ENCODE peak calls at places on chromosomes 12 and 14, in four cellular contexts. G is K562, R is HepG2, H is GM12878. X is an unnamed sample.

GRCh38 chr12:78853231-78853630 is 11.3 kb upstream of the SYT1 start:
- DNase-seq in G (no peak), R (no peak), H (no peak), X (no peak)

GRCh38 chr12:79531547-79531946 is 159.2 kb downstream of the PAWR start:
- DNase-seq in H (no peak), G (no peak), R (peak; percentile 46), X (peak; percentile 89)

GRCh38 chr12:132904718-132905328 is 17.4 kb upstream of the CHFR start:
- DNase-seq in R (no peak), G (peak; percentile 48), H (no peak), X (no peak)

GRCh38 chr14:33505963-33506329 is 444.9 kb downstream of the EGLN3 start:
- DNase-seq in G (no peak), R (no peak), H (no peak), X (no peak)

GRCh38 chr12:66879392-66879791 is 200.5 kb upstream of the GRIP1 start:
- DNase-seq in H (no peak), G (no peak), R (no peak), X (no peak)

GRCh38 chr14:76955575-76956252 is 72.8 kb downstream of the IRF2BPL start:
- DNase-seq in R (peak; percentile 59), H (peak; percentile 66), G (peak; percentile 24), X (peak; percentile 59)

GRCh38 chr12:130870442-130871285 is 1.2 kb upstream of the RAN start:
- DNase-seq in H (peak; percentile 75), R (peak; percentile 96), G (peak; percentile 95), X (peak; percentile 83)

GRCh38 chr12:100401660-100402059 is 44.8 kb downstream of the SLC17A8 start:
- DNase-seq in G (no peak), R (no peak), H (no peak), X (peak; percentile 31)

GRCh38 chr14:103925316-103925715 is 2.9 kb upstream of the TDRD9 start:
- DNase-seq in G (no peak), R (no peak), H (no peak), X (no peak)

GRCh38 chr14:89365071-89365801 is 51.8 kb downstream of the FOXN3 start:
- DNase-seq in R (no peak), H (peak; percentile 81), G (no peak), X (peak; percentile 59)

GRCh38 chr14:61253064-61253753 is 27.9 kb downstream of the TMEM30B start:
- DNase-seq in H (no peak), G (no peak), R (no peak), X (no peak)

GRCh38 chr14:77077040-77077439 is 21.0 kb upstream of the CIPC start:
- DNase-seq in G (no peak), H (no peak), R (no peak), X (no peak)

GRCh38 chr14:24339284-24340151 is at the start of gene RIPK3:
- DNase-seq in R (no peak), G (no peak), H (peak; percentile 36), X (no peak)

GRCh38 chr12:1881301-1881700 is 37.2 kb downstream of the CACNA2D4 start:
- DNase-seq in R (no peak), G (no peak), H (no peak), X (no peak)

GRCh38 chr12:101327547-101327946 is 47.6 kb downstream of the UTP20 start:
- DNase-seq in R (no peak), G (no peak), H (no peak), X (no peak)

GRCh38 chr12:23795494-23795893 is 154.0 kb downstream of the SOX5 start:
- DNase-seq in R (peak; percentile 2), H (no peak), G (no peak), X (no peak)

GRCh38 chr12:124884587-124885438 is 21.1 kb upstream of the SCARB1 start:
- DNase-seq in H (no peak), R (peak; percentile 84), G (peak; percentile 98), X (no peak)

GRCh38 chr14:51576112-51576420 is 75.6 kb upstream of the FRMD6 start:
- DNase-seq in R (peak; percentile 30), G (no peak), H (no peak), X (peak; percentile 63)

GRCh38 chr12:27319394-27319793 is 13.2 kb upstream of the BMAL2 start:
- DNase-seq in G (no peak), R (no peak), H (no peak), X (peak; percentile 89)

GRCh38 chr12:10170199-10170598 is 1.7 kb downstream of the OLR1 start:
- DNase-seq in G (no peak), H (no peak), R (no peak), X (no peak)

GRCh38 chr12:47851303-47851952 is 31.7 kb upstream of the HDAC7 start:
- DNase-seq in H (no peak), G (no peak), R (no peak), X (no peak)

GRCh38 chr12:47852096-47852571 is 32.4 kb upstream of the HDAC7 start:
- DNase-seq in R (peak; percentile 72), G (no peak), H (no peak), X (no peak)

GRCh38 chr12:47849261-47849660 is 29.6 kb upstream of the HDAC7 start:
- DNase-seq in R (no peak), H (no peak), G (no peak), X (no peak)

GRCh38 chr12:47848853-47849252 is 29.1 kb upstream of the HDAC7 start:
- DNase-seq in H (no peak), G (no peak), R (no peak), X (no peak)

DNA sequence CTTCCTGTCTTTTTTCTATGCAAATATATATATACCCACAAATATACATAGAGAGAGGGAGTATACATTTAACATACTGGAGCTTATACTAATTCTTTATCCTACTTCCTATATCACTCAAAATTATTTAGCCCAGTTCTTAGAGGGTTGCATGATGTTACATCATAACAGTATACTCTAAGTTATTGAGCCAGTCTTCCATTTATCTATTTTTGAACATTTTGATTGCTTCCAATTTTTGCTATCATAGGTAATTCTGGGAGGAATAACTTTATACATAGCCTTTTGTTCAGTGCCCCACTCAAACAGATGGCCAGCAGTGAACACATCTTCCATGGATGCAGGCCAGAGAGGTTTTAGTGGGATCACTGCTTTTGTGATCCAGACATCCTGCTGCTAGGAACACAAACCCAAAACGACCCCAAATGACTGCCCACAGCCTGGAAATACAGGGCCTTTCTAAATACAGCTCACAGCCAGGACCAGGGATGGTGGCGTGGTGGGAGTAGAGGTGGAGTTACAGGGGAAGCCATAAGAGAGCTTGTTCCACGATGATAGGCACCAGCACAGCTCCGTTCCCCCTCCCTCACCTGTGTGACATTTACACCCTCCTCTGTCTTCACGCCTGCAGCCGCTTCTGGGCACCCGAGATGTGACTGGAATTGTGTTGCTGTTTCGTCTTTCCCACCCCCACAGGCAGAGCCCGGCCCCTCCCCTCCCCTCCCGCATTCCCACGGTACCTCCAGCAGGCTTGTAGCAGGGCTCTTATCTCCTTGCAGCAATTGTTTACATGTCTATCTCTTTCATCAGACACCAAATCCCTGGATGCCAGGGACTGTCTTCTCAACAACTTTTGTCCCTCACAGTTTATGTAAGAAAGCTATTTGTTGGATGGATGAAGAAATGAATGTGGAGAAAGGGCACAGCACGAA is 30.7 kb upstream of the HDAC7 start:
- DNase-seq in H (no peak), R (peak; percentile 58), G (peak; percentile 69), X (peak; percentile 83)
- TF ChIP-seq MXI1 in H (no peak), R (no peak), G (no peak), X (no peak)

GRCh38 chr12:93677195-93678064 is at the start of gene CRADD:
- DNase-seq in G (peak; percentile 96), H (peak; percentile 99), R (peak; percentile 98), X (peak; percentile 99)
- TF ChIP-seq CTCF in G (no peak), H (no peak), R (peak; percentile 3), X (no peak)

GRCh38 chr14:20632831-20633771 is 8.4 kb downstream of the OR6S1 start:
- DNase-seq in H (peak; percentile 76), R (peak; percentile 93), G (peak; percentile 91), X (peak; percentile 85)
- TF ChIP-seq MXI1 in H (no peak), R (no peak), G (no peak), X (no peak)

GRCh38 chr12:113359133-113359938 is 949 bp downstream of the PLBD2 start:
- DNase-seq in R (no peak), H (no peak), G (no peak), X (peak; percentile 14)

GRCh38 chr12:113361574-113362370 is 3.4 kb downstream of the PLBD2 start:
- DNase-seq in R (no peak), G (no peak), H (no peak), X (no peak)

GRCh38 chr12:113359939-113360748 is 1.8 kb downstream of the PLBD2 start:
- DNase-seq in R (peak; percentile 35), H (no peak), G (no peak), X (no peak)

DNA sequence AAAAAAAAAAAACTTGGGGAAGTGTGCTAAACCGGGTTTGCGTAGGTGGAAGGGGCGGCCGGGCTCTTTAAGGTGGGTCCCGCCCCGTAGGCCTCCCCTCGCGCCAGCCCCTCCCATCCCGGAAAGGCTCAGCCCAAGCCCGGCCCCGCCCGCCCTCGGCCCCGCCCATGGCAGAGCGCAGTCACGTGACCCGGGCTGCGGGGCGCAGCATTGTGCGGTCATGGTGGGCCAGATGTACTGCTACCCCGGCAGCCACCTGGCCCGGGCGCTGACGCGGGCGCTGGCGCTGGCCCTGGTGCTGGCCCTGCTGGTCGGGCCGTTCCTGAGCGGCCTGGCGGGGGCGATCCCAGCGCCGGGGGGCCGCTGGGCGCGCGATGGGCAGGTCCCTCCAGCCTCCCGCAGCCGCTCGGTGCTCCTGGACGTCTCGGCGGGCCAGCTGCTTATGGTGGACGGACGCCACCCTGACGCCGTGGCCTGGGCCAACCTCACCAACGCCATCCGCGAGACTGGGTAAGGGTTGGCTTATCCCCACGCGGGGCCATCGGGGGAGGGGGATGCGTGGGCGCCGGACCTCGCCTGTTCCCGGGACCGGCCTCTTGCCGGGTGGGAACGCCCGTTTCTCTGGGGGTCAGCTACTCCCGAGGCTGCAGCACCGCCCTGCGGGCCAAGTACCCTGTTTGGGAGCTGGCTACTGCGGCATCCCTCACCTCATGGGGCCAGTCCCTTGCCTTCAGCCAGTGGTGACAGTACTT is at the start of gene PLBD2:
- DNase-seq in H (peak; percentile 59), R (peak; percentile 80), G (peak; percentile 95), X (peak; percentile 89)
- TF ChIP-seq CTCF in H (no peak), R (peak; percentile 53), G (no peak), X (no peak)

GRCh38 chr14:102589761-102590290 is 2.6 kb upstream of the RCOR1 start:
- DNase-seq in R (no peak), G (no peak), H (no peak), X (no peak)
- TF ChIP-seq MXI1 in R (no peak), G (no peak), H (no peak), X (no peak)

GRCh38 chr12:6697584-6698351 is 2.8 kb downstream of the PIANP start:
- DNase-seq in G (peak; percentile 64), R (peak; percentile 45), H (no peak), X (peak; percentile 64)
- TF ChIP-seq CTCF in G (peak; percentile 73), R (peak; percentile 86), H (peak; percentile 60), X (peak; percentile 74)

GRCh38 chr12:127964717-127965116 is 302.3 kb upstream of the TMEM132C start:
- DNase-seq in G (peak; percentile 17), R (no peak), H (no peak), X (no peak)
- TF ChIP-seq MXI1 in G (no peak), R (no peak), H (no peak), X (no peak)

GRCh38 chr14:35161231-35161630 is 38.9 kb downstream of the PRORP start:
- DNase-seq in R (no peak), H (no peak), G (no peak), X (peak; percentile 44)

GRCh38 chr14:35163384-35163783 is 41.0 kb downstream of the PRORP start:
- DNase-seq in H (no peak), R (no peak), G (no peak), X (no peak)

GRCh38 chr14:35167496-35167895 is 45.1 kb downstream of the PRORP start:
- DNase-seq in G (no peak), H (no peak), R (no peak), X (no peak)

GRCh38 chr14:35159742-35160409 is 37.5 kb downstream of the PRORP start:
- DNase-seq in R (peak; percentile 94), H (no peak), G (peak; percentile 14), X (peak; percentile 97)

GRCh38 chr14:35164849-35165248 is 42.5 kb downstream of the PRORP start:
- DNase-seq in H (no peak), R (no peak), G (no peak), X (no peak)
- TF ChIP-seq CTCF in H (no peak), R (no peak), G (no peak), X (no peak)

X was measured in IMR-90.